ENCODE peak calls at places on chromosomes 5 and 9, in six cellular contexts. U is BJ, M is AG10803, H is BE2C, Z is AG09309, W is tibial artery. V is an unnamed sample.

GRCh38 chr9:136052433-136052880 is 42.6 kb downstream of the NACC2 start:
- DNase-seq in Z (no peak), M (peak; percentile 60), H (no peak), W (peak; percentile 68), U (no peak), V (no peak)

GRCh38 chr9:136512651-136513066 is 29.8 kb upstream of the SEC16A start:
- DNase-seq in M (no peak), H (no peak), U (no peak), W (no peak), Z (no peak), V (no peak)

GRCh38 chr9:14170973-14171596 is 142.9 kb downstream of the NFIB start:
- DNase-seq in Z (no peak), H (no peak), U (no peak), W (no peak), M (no peak), V (peak; percentile 8)

GRCh38 chr9:6049798-6050197 is 34.4 kb upstream of the RANBP6 start:
- DNase-seq in W (no peak), U (no peak), H (no peak), Z (no peak), M (peak; percentile 12), V (peak; percentile 82)

GRCh38 chr9:95261890-95262289 is 55.6 kb downstream of the FANCC start:
- DNase-seq in U (no peak), H (no peak), Z (no peak), W (no peak), M (no peak), V (no peak)

GRCh38 chr5:45288746-45289145 is 407.4 kb downstream of the HCN1 start:
- DNase-seq in M (no peak), W (no peak), H (no peak), U (no peak), Z (no peak), V (no peak)

GRCh38 chr5:15807861-15808260 is 307.9 kb downstream of the FBXL7 start:
- DNase-seq in H (peak; percentile 76), Z (peak; percentile 42), M (peak; percentile 84), W (no peak), U (no peak), V (no peak)

GRCh38 chr9:137117269-137117731 is 2.8 kb upstream of the DPP7 start:
- DNase-seq in H (no peak), W (no peak), M (no peak), Z (no peak), U (no peak), V (no peak)

GRCh38 chr9:136511670-136512592 is 29.1 kb upstream of the SEC16A start:
- DNase-seq in W (no peak), H (no peak), Z (no peak), U (no peak), M (no peak), V (no peak)

GRCh38 chr5:72035831-72036230 is 71.4 kb upstream of the MAP1B start:
- DNase-seq in H (no peak), W (no peak), Z (no peak), U (no peak), M (no peak), V (no peak)

GRCh38 chr5:80206282-80206681 is 49.6 kb downstream of the SERINC5 start:
- DNase-seq in M (peak; percentile 57), W (no peak), H (no peak), Z (peak; percentile 62), U (peak; percentile 37), V (no peak)

GRCh38 chr9:71096431-71097108 is 24.9 kb downstream of the TRPM3 start:
- DNase-seq in M (no peak), Z (no peak), H (no peak), W (no peak), U (no peak), V (no peak)

GRCh38 chr5:89844548-89844947 is 565.0 kb downstream of the CETN3 start:
- DNase-seq in M (no peak), Z (no peak), H (no peak), W (no peak), U (no peak), V (peak; percentile 41)

GRCh38 chr5:79728396-79728795 is 38.8 kb downstream of the CMYA5 start:
- DNase-seq in Z (no peak), U (no peak), H (no peak), W (no peak), M (no peak), V (no peak)

GRCh38 chr5:39598641-39599248 is 174.0 kb upstream of the DAB2 start:
- DNase-seq in Z (no peak), H (no peak), M (no peak), W (no peak), U (no peak), V (no peak)

GRCh38 chr5:112210430-112211005 is 208.6 kb downstream of the EPB41L4A start:
- DNase-seq in M (peak; percentile 28), H (peak; percentile 54), W (no peak), U (no peak), Z (no peak), V (peak; percentile 32)

GRCh38 chr5:86757824-86758223 is 140.1 kb downstream of the COX7C start:
- DNase-seq in Z (no peak), H (no peak), M (no peak), W (no peak), U (no peak), V (no peak)

GRCh38 chr5:144087576-144087975 is 82.9 kb downstream of the YIPF5 start:
- DNase-seq in M (no peak), U (no peak), H (no peak), W (no peak), Z (no peak), V (peak; percentile 16)

GRCh38 chr5:1505506-1506241 is 18.1 kb downstream of the LPCAT1 start:
- DNase-seq in W (no peak), H (no peak), M (peak; percentile 12), Z (no peak), U (no peak), V (no peak)

GRCh38 chr5:117332341-117332740 is 757.7 kb upstream of the SEMA6A start:
- DNase-seq in Z (no peak), W (no peak), H (no peak), U (no peak), M (no peak), V (no peak)

GRCh38 chr9:136865768-136866103 is 372 bp downstream of the EDF1 start:
- DNase-seq in U (no peak), H (peak; percentile 29), W (peak; percentile 74), M (no peak), Z (no peak), V (no peak)

GRCh38 chr9:110141118-110141797 is 66.7 kb downstream of the C9orf152 start:
- DNase-seq in H (no peak), W (peak; percentile 82), M (peak; percentile 100), Z (peak; percentile 96), U (peak; percentile 98), V (no peak)

GRCh38 chr5:33049845-33050244 is 338.7 kb downstream of the NPR3 start:
- DNase-seq in Z (peak; percentile 48), U (peak; percentile 56), M (peak; percentile 87), H (no peak), W (peak; percentile 70), V (no peak)

GRCh38 chr9:117488659-117489058 is 73.8 kb upstream of the ASTN2 start:
- DNase-seq in Z (no peak), U (no peak), H (no peak), M (no peak), W (no peak), V (no peak)

DNA sequence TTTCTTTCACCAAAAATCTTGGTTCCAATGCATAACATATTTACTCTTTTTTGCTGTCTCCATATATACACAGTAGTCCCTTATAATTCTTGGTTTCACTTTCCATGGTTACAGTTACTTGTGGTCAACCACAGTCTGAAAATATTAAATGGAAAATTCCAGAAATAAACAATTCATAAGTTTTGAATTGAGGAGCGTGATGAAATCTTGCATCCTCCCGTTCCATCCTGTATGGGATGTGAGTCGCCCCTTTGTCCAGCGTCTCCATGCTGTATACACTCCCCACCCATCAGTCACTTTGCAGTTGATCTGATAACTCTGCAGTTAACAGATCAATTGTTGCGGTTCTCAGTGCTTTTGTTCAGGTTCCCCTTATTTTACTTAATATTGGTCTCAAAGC is 11.5 kb upstream of the FAF2 start:
- DNase-seq in Z (no peak), M (peak; percentile 50), W (no peak), H (no peak), U (no peak), V (no peak)
- H3K4me3 ChIP-seq in Z (no peak overlapping the region), M (no peak overlapping the region), W (no peak overlapping the region), H (peak overlapping the region; percentile 29), U (no peak overlapping the region), V (no peak overlapping the region)

GRCh38 chr5:135566422-135567416 is 12.1 kb downstream of the CXCL14 start:
- DNase-seq in H (no peak), W (no peak), Z (no peak), M (no peak), U (no peak), V (no peak)
- TF ChIP-seq CTCF in H (no peak), W (no peak), Z (no peak), M (no peak), U (no peak), V (no peak)

GRCh38 chr5:100889165-100889564 is 13.9 kb downstream of the ST8SIA4 start:
- DNase-seq in Z (no peak), H (no peak), M (no peak), W (no peak), U (no peak), V (peak; percentile 63)

GRCh38 chr5:100890514-100891008 is 12.5 kb downstream of the ST8SIA4 start:
- DNase-seq in U (no peak), Z (no peak), W (no peak), M (no peak), H (no peak), V (peak; percentile 66)

GRCh38 chr5:100889896-100890295 is 13.2 kb downstream of the ST8SIA4 start:
- DNase-seq in W (no peak), H (no peak), M (no peak), Z (no peak), U (no peak), V (no peak)
- H3K4me3 ChIP-seq in W (no peak overlapping the region), H (no peak overlapping the region), M (no peak overlapping the region), Z (no peak overlapping the region), U (no peak overlapping the region), V (peak overlapping the region; percentile 22)

GRCh38 chr9:120929392-120929791 is 2.8 kb upstream of the TRAF1 start:
- DNase-seq in M (no peak), H (no peak), Z (no peak), U (no peak), W (no peak), V (no peak)

GRCh38 chr9:120927125-120928014 is 774 bp upstream of the TRAF1 start:
- DNase-seq in U (no peak), Z (no peak), H (no peak), M (no peak), W (no peak), V (peak; percentile 65)

GRCh38 chr9:120926397-120926928 is at the start of gene TRAF1:
- DNase-seq in U (no peak), Z (no peak), H (no peak), M (no peak), W (peak; percentile 69), V (peak; percentile 72)

GRCh38 chr9:120928015-120928719 is 1.6 kb upstream of the TRAF1 start:
- DNase-seq in H (no peak), W (peak; percentile 82), M (no peak), U (no peak), Z (no peak), V (peak; percentile 69)

DNA sequence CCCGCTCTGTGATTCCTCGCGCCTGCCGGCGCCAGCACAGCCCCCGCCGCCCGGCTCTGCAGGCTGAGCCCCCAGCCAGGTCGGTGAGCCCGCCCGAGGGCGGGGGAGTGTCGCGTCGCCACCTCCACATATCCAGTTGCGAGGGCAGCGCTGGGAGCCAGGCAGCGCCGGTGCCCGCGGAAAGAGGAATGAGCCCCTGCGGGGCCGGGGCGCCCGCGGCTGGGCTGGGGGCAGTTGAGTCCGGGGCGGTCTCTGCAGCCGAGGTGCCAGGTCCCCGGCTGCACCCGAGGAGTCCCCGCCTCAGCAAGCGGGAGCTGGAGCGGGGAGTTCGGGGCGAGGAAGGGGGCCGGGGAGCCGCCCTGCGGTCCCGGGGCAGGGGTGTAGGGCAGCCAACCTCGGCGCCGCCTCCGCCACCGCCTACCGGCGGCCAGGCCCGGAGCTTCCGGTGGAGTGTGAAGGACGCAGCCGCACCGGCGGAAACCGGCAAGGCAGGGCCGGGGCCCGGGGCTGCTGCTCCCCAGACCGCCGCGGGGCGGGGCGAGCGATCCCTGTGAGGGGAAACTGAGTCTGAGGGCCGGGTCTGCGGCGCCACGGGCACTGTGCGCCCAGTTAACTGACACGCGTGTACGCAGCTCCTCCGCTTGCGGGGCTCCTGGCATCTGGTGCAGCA is 2.3 kb upstream of the TRAF1 start:
- DNase-seq in W (peak; percentile 89), Z (no peak), M (peak; percentile 42), U (no peak), H (peak; percentile 75), V (peak; percentile 87)
- TF ChIP-seq CTCF in W (peak; percentile 34), Z (no peak), M (no peak), U (no peak), H (no peak), V (no peak)